ENCODE peak calls at places on chromosome 4, in four cellular contexts. Q is globus pallidus; J is activated CD4-positive, alpha-beta T cell treated with anti-CD3 and anti-CD28 coated beads, Interleukin-2, amount 50 U/mL, for 1 hour; M is tibial nerve. W is an unnamed sample.

GRCh38 chr4:40314951-40315350 is 20.2 kb upstream of the CHRNA9 start:
- DNase-seq in Q (no peak), J (no peak), M (no peak), W (no peak)

GRCh38 chr4:175536852-175537453 is 275.1 kb downstream of the GPM6A start:
- DNase-seq in Q (peak), J (no peak), M (no peak), W (peak)

GRCh38 chr4:83855044-83855443 is 319.1 kb downstream of the GPAT3 start:
- DNase-seq in Q (no peak), J (no peak), M (no peak), W (peak)

GRCh38 chr4:17490575-17491059 is 21.3 kb downstream of the QDPR start:
- DNase-seq in Q (no peak), J (no peak), M (no peak), W (no peak)

GRCh38 chr4:173506780-173507211 is 23.2 kb downstream of the HAND2 start:
- DNase-seq in Q (no peak), J (no peak), M (no peak), W (no peak)

GRCh38 chr4:158729716-158730559 is 6.7 kb upstream of the PPID start:
- DNase-seq in Q (peak), J (peak), M (peak), W (peak)

GRCh38 chr4:6991249-6991648 is 51.9 kb upstream of the TADA2B start:
- DNase-seq in Q (no peak), J (no peak), M (no peak), W (no peak)

GRCh38 chr4:2829933-2830451 is 13.7 kb upstream of the ADD1 start:
- DNase-seq in Q (no peak), J (no peak), M (no peak), W (no peak)

GRCh38 chr4:41375561-41375960 is 118.8 kb downstream of the UCHL1 start:
- DNase-seq in Q (no peak), J (no peak), M (no peak), W (peak)

GRCh38 chr4:122617597-122618593 is 3.0 kb downstream of the IL21 start:
- DNase-seq in Q (peak), J (no peak), M (no peak), W (no peak)

GRCh38 chr4:69830529-69831269 is 29.2 kb downstream of the SULT1E1 start:
- DNase-seq in Q (no peak), J (no peak), M (no peak), W (peak)

GRCh38 chr4:71570492-71570891 is 213.4 kb downstream of the GC start:
- DNase-seq in Q (no peak), J (no peak), M (no peak), W (no peak)

GRCh38 chr4:182556576-182556975 is 313.4 kb downstream of the TENM3 start:
- DNase-seq in Q (no peak), J (no peak), M (no peak), W (no peak)

GRCh38 chr4:3703677-3704521 is 62.3 kb upstream of the ADRA2C start:
- DNase-seq in Q (no peak), J (no peak), M (no peak), W (peak)

GRCh38 chr4:159607824-159608223 is 504.9 kb downstream of the RAPGEF2 start:
- DNase-seq in Q (peak), J (no peak), M (no peak), W (no peak)

GRCh38 chr4:112585977-112586736 is 50.6 kb downstream of the ZGRF1 start:
- DNase-seq in Q (no peak), J (no peak), M (no peak), W (no peak)

GRCh38 chr4:20984011-20984836 is 284.0 kb downstream of the PACRGL start:
- DNase-seq in Q (no peak), J (no peak), M (no peak), W (no peak)

GRCh38 chr4:143819029-143819428 is 86.3 kb downstream of the GYPE start:
- DNase-seq in Q (no peak), J (no peak), M (no peak), W (no peak)

GRCh38 chr4:153467154-153467896 is 1.2 kb downstream of the TMEM131L start:
- DNase-seq in Q (peak), J (peak), M (no peak), W (no peak)

GRCh38 chr4:78588894-78589545 is 37.5 kb downstream of the ANXA3 start:
- DNase-seq in Q (no peak), J (no peak), M (peak), W (no peak)

GRCh38 chr4:168421671-168422070 is 58.6 kb downstream of the DDX60L start:
- DNase-seq in Q (no peak), J (no peak), M (no peak), W (no peak)

GRCh38 chr4:125313497-125313896 is 1.3 kb upstream of the FAT4 start:
- DNase-seq in Q (peak), J (no peak), M (peak), W (peak)

GRCh38 chr4:73740353-73740778 is at the start of gene CXCL8:
- DNase-seq in Q (peak), J (no peak), M (peak), W (peak)

GRCh38 chr4:134529629-134530028 is 328.0 kb upstream of the PABPC4L start:
- DNase-seq in Q (no peak), J (no peak), M (no peak), W (no peak)

GRCh38 chr4:159428975-159429692 is 326.3 kb downstream of the RAPGEF2 start:
- DNase-seq in Q (no peak), J (no peak), M (no peak), W (peak)

GRCh38 chr4:122921971-122922876 is at the start of gene NUDT6:
- DNase-seq in Q (peak), J (peak), M (peak), W (peak)

GRCh38 chr4:6331018-6331417 is 61.4 kb downstream of the WFS1 start:
- DNase-seq in Q (no peak), J (peak), M (no peak), W (peak)

GRCh38 chr4:22170353-22170752 is 221.8 kb upstream of the KCNIP4 start:
- DNase-seq in Q (no peak), J (no peak), M (no peak), W (peak)

GRCh38 chr4:119733431-119733830 is 104.8 kb upstream of the PDE5A start:
- DNase-seq in Q (no peak), J (no peak), M (no peak), W (no peak)

GRCh38 chr4:25358515-25359275 is 18.4 kb upstream of the ANAPC4 start:
- DNase-seq in Q (no peak), J (no peak), M (no peak), W (peak)

GRCh38 chr4:13298655-13299054 is 185.5 kb downstream of the RAB28 start:
- DNase-seq in Q (no peak), J (no peak), M (no peak), W (no peak)

GRCh38 chr4:52312722-52313121 is 261.6 kb downstream of the SPATA18 start:
- DNase-seq in Q (no peak), J (no peak), M (no peak), W (no peak)

GRCh38 chr4:20520901-20521300 is 179.4 kb upstream of the PACRGL start:
- DNase-seq in Q (no peak), J (no peak), M (no peak), W (peak)

GRCh38 chr4:123120473-123120872 is 198.1 kb upstream of the NUDT6 start:
- DNase-seq in Q (no peak), J (no peak), M (no peak), W (no peak)